ENCODE peak calls at places on chromosomes 1 and 21, in six cellular contexts. One of them, this sample, is unnamed.

GRCh38 chr1:17825273-17826164 is 70.4 kb downstream of the ACTL8 start:
- DNase-seq in pancreas: no peak
- DNase-seq in cardiac muscle cell: no peak
- DNase-seq in ascending aorta: no peak
- DNase-seq in right lobe of liver: no peak
- DNase-seq in adrenal gland: no peak
- DNase-seq in this sample: no peak

GRCh38 chr1:19040010-19040680 is 83.7 kb upstream of the IFFO2 start:
- DNase-seq in pancreas: no peak
- DNase-seq in cardiac muscle cell: no peak
- DNase-seq in ascending aorta: no peak
- DNase-seq in right lobe of liver: no peak
- DNase-seq in adrenal gland: no peak
- DNase-seq in this sample: peak; percentile 11

GRCh38 chr1:15703562-15703961 is 19.4 kb downstream of the PLEKHM2 start:
- DNase-seq in pancreas: peak; percentile 45
- DNase-seq in cardiac muscle cell: peak; percentile 55
- DNase-seq in ascending aorta: peak; percentile 79
- DNase-seq in right lobe of liver: peak; percentile 68
- DNase-seq in adrenal gland: peak; percentile 84
- DNase-seq in this sample: no peak

GRCh38 chr1:239956230-239956629 is 135.5 kb upstream of the FMN2 start:
- DNase-seq in pancreas: no peak
- DNase-seq in cardiac muscle cell: no peak
- DNase-seq in ascending aorta: no peak
- DNase-seq in right lobe of liver: no peak
- DNase-seq in adrenal gland: no peak
- DNase-seq in this sample: no peak

GRCh38 chr1:164999135-164999534 is 357.4 kb downstream of the LMX1A start:
- DNase-seq in pancreas: no peak
- DNase-seq in cardiac muscle cell: no peak
- DNase-seq in ascending aorta: no peak
- DNase-seq in right lobe of liver: no peak
- DNase-seq in adrenal gland: no peak
- DNase-seq in this sample: no peak

GRCh38 chr1:184507165-184507564 is 120.3 kb downstream of the C1orf21 start:
- DNase-seq in pancreas: no peak
- DNase-seq in cardiac muscle cell: peak; percentile 13
- DNase-seq in ascending aorta: no peak
- DNase-seq in right lobe of liver: no peak
- DNase-seq in adrenal gland: no peak
- DNase-seq in this sample: no peak

GRCh38 chr1:93827633-93828436 is 51.2 kb downstream of the DNTTIP2 start:
- DNase-seq in pancreas: no peak
- DNase-seq in cardiac muscle cell: no peak
- DNase-seq in ascending aorta: no peak
- DNase-seq in right lobe of liver: no peak
- DNase-seq in adrenal gland: no peak
- DNase-seq in this sample: no peak

GRCh38 chr1:177448652-177449351 is 278.0 kb downstream of the BRINP2 start:
- DNase-seq in pancreas: no peak
- DNase-seq in cardiac muscle cell: no peak
- DNase-seq in ascending aorta: no peak
- DNase-seq in right lobe of liver: no peak
- DNase-seq in adrenal gland: no peak
- DNase-seq in this sample: no peak

GRCh38 chr1:86194491-86195034 is 38.0 kb upstream of the COL24A1 start:
- DNase-seq in pancreas: no peak
- DNase-seq in cardiac muscle cell: no peak
- DNase-seq in ascending aorta: no peak
- DNase-seq in right lobe of liver: no peak
- DNase-seq in adrenal gland: no peak
- DNase-seq in this sample: no peak

GRCh38 chr1:24285231-24285630 is 33.9 kb upstream of the GRHL3 start:
- DNase-seq in pancreas: no peak
- DNase-seq in cardiac muscle cell: no peak
- DNase-seq in ascending aorta: no peak
- DNase-seq in right lobe of liver: no peak
- DNase-seq in adrenal gland: no peak
- DNase-seq in this sample: no peak

GRCh38 chr1:223711173-223711572 is 1.2 kb upstream of the CAPN2 start:
- DNase-seq in pancreas: no peak
- DNase-seq in cardiac muscle cell: no peak
- DNase-seq in ascending aorta: no peak
- DNase-seq in right lobe of liver: no peak
- DNase-seq in adrenal gland: no peak
- DNase-seq in this sample: no peak

GRCh38 chr1:184881941-184882648 is 92.2 kb downstream of the NIBAN1 start:
- DNase-seq in pancreas: no peak
- DNase-seq in cardiac muscle cell: no peak
- DNase-seq in ascending aorta: no peak
- DNase-seq in right lobe of liver: no peak
- DNase-seq in adrenal gland: peak; percentile 32
- DNase-seq in this sample: no peak

GRCh38 chr1:227896710-227897655 is 50.7 kb downstream of the WNT9A start:
- DNase-seq in pancreas: no peak
- DNase-seq in cardiac muscle cell: no peak
- DNase-seq in ascending aorta: peak; percentile 4
- DNase-seq in right lobe of liver: peak; percentile 39
- DNase-seq in adrenal gland: peak; percentile 13
- DNase-seq in this sample: peak; percentile 25

GRCh38 chr1:7207875-7208646 is 422.8 kb downstream of the CAMTA1 start:
- DNase-seq in pancreas: peak; percentile 37
- DNase-seq in cardiac muscle cell: peak; percentile 81
- DNase-seq in ascending aorta: no peak
- DNase-seq in right lobe of liver: peak; percentile 77
- DNase-seq in adrenal gland: peak; percentile 75
- DNase-seq in this sample: no peak

GRCh38 chr21:36763305-36763704 is 64.4 kb downstream of the SIM2 start:
- DNase-seq in pancreas: no peak
- DNase-seq in cardiac muscle cell: no peak
- DNase-seq in ascending aorta: no peak
- DNase-seq in right lobe of liver: no peak
- DNase-seq in adrenal gland: no peak
- DNase-seq in this sample: no peak

GRCh38 chr1:105686026-105686425 is 1370.4 kb upstream of the PRMT6 start:
- DNase-seq in pancreas: no peak
- DNase-seq in cardiac muscle cell: no peak
- DNase-seq in ascending aorta: no peak
- DNase-seq in right lobe of liver: no peak
- DNase-seq in adrenal gland: no peak
- DNase-seq in this sample: no peak

GRCh38 chr1:39132505-39133339 is 71.8 kb upstream of the MACF1 start:
- DNase-seq in pancreas: peak; percentile 29
- DNase-seq in cardiac muscle cell: peak; percentile 67
- DNase-seq in ascending aorta: peak; percentile 11
- DNase-seq in right lobe of liver: peak; percentile 85
- DNase-seq in adrenal gland: peak; percentile 70
- DNase-seq in this sample: no peak

DNA sequence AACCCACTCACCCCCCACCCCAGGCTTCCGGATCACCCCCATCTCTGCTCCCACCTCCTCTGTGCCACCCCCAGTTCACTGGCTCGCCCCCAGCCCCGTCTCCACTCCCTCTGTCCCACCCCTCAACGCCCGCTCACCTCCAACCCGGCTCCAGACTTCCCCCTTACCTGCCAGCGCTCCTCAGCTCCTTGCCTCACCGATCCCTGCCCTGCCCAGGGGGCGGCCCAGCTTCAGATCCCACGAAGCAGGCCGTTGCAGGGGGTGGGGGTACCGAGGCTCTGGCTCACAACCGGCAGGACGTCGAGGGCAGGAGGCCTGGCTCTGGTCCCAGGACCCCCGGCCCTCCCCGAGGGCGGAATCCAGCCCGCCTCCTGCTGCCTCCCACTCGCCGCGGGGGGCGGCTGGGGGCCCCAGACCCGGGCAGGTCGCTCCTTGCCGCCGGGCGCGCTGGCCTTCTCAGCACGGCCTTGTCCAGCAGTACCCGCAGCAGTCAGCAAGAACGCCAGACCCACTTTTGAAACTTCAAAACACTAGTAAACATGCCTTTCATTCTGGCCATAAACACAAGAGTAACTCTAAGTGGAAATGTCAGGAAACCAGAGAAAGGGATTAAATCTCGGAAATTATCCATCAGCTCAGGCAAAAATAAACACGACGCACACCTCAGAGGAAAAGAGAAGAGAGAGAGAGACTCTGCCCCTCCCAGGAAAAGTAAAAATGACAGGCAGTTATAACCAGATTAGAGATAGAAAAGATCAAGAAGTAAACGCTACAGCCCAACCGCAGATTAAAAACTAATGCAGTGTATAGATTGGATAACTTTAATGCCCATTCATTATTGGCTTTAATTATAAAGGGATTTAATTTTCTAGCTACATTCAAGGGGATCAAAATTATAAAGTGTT is 998 bp upstream of the FAM89A start:
- DNase-seq in pancreas: peak; percentile 30
- DNase-seq in cardiac muscle cell: peak; percentile 34
- DNase-seq in ascending aorta: no peak
- DNase-seq in right lobe of liver: no peak
- DNase-seq in adrenal gland: no peak
- DNase-seq in this sample: no peak
- H3K27ac ChIP-seq in pancreas: no peak overlapping the region
- H3K27ac ChIP-seq in cardiac muscle cell: no peak overlapping the region
- H3K27ac ChIP-seq in ascending aorta: no peak overlapping the region
- H3K27ac ChIP-seq in right lobe of liver: no peak overlapping the region
- H3K27ac ChIP-seq in adrenal gland: peak overlapping the region; percentile 70
- H3K27ac ChIP-seq in this sample: peak overlapping the region; percentile 3

DNA sequence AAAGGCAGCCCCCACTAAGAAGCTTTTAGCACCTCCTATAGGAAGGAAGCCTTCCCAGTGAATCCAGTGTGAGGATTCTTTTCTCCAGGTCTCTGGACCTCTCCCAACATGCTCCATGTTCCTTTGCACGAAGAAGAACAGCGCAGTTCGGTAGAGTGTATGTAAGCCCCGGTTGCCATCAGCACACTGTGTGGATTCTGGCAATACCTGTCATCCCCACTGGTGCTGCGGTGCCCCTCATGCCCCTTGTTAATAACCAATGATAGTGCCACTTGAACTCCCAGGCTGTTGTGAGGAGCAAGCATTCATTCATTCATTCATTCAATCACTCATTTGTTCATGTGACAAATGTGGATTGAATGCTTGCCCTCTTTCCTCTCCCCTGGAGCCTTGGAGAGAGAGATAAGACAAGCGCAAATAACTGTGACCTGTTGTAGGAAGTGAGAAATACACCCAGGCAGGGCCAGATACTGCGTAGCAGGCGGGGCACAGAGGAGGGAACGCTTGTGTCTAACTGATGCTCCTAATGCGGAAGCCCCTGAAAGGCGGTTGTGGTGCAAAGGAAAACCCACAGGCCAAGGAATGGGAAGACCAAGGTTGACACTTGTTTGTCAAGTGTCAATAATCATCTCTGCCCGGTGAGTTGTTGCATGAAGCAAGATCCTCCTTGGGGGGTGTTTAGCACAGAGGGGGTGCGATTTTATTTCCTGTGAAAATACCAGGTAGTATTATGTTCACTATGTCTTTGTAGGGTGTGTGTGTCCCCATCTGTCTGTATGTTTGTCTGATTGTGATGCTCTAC is 9.8 kb downstream of the LGR6 start:
- DNase-seq in pancreas: no peak
- DNase-seq in cardiac muscle cell: no peak
- DNase-seq in ascending aorta: no peak
- DNase-seq in right lobe of liver: no peak
- DNase-seq in adrenal gland: no peak
- DNase-seq in this sample: no peak
- TF ChIP-seq CTCF in pancreas: no peak
- TF ChIP-seq CTCF in cardiac muscle cell: no peak
- TF ChIP-seq CTCF in ascending aorta: no peak
- TF ChIP-seq CTCF in right lobe of liver: no peak
- TF ChIP-seq CTCF in adrenal gland: no peak
- TF ChIP-seq CTCF in this sample: no peak

GRCh38 chr1:41496080-41497055 is 11.9 kb upstream of the EDN2 start:
- DNase-seq in pancreas: peak; percentile 78
- DNase-seq in cardiac muscle cell: peak; percentile 96
- DNase-seq in ascending aorta: peak; percentile 61
- DNase-seq in right lobe of liver: peak; percentile 70
- DNase-seq in adrenal gland: peak; percentile 87
- DNase-seq in this sample: no peak

GRCh38 chr1:41494351-41495170 is 10.1 kb upstream of the EDN2 start:
- DNase-seq in pancreas: no peak
- DNase-seq in cardiac muscle cell: no peak
- DNase-seq in ascending aorta: no peak
- DNase-seq in right lobe of liver: peak; percentile 35
- DNase-seq in adrenal gland: no peak
- DNase-seq in this sample: no peak

GRCh38 chr1:41493626-41494350 is 9.3 kb upstream of the EDN2 start:
- DNase-seq in pancreas: no peak
- DNase-seq in cardiac muscle cell: no peak
- DNase-seq in ascending aorta: no peak
- DNase-seq in right lobe of liver: peak; percentile 37
- DNase-seq in adrenal gland: no peak
- DNase-seq in this sample: no peak

GRCh38 chr1:41497056-41497440 is 12.6 kb upstream of the EDN2 start:
- DNase-seq in pancreas: no peak
- DNase-seq in cardiac muscle cell: no peak
- DNase-seq in ascending aorta: no peak
- DNase-seq in right lobe of liver: peak; percentile 44
- DNase-seq in adrenal gland: no peak
- DNase-seq in this sample: no peak

GRCh38 chr1:41495171-41495948 is 10.9 kb upstream of the EDN2 start:
- DNase-seq in pancreas: no peak
- DNase-seq in cardiac muscle cell: peak; percentile 36
- DNase-seq in ascending aorta: no peak
- DNase-seq in right lobe of liver: peak; percentile 44
- DNase-seq in adrenal gland: peak; percentile 69
- DNase-seq in this sample: no peak
- H3K27ac ChIP-seq in pancreas: peak overlapping the region; percentile 62
- H3K27ac ChIP-seq in cardiac muscle cell: peak overlapping the region; percentile 86
- H3K27ac ChIP-seq in ascending aorta: peak overlapping the region; percentile 97
- H3K27ac ChIP-seq in right lobe of liver: no peak overlapping the region
- H3K27ac ChIP-seq in adrenal gland: peak overlapping the region; percentile 64
- H3K27ac ChIP-seq in this sample: no peak overlapping the region

GRCh38 chr1:55047611-55048010 is 8.3 kb downstream of the PCSK9 start:
- DNase-seq in pancreas: no peak
- DNase-seq in cardiac muscle cell: no peak
- DNase-seq in ascending aorta: no peak
- DNase-seq in right lobe of liver: no peak
- DNase-seq in adrenal gland: no peak
- DNase-seq in this sample: no peak
- TF ChIP-seq CTCF in pancreas: no peak
- TF ChIP-seq CTCF in cardiac muscle cell: no peak
- TF ChIP-seq CTCF in ascending aorta: no peak
- TF ChIP-seq CTCF in right lobe of liver: no peak
- TF ChIP-seq CTCF in adrenal gland: no peak
- TF ChIP-seq CTCF in this sample: no peak